ENCODE peak calls at places on chromosomes 3 and 15, in six cellular contexts. C, S, P, N, W and F are unnamed samples.

GRCh38 chr3:127760361-127760760 is 62.0 kb downstream of the MGLL start:
- DNase-seq in C (no peak), S (peak), P (peak), N (peak), W (no peak), F (no peak)

GRCh38 chr3:13710251-13710650 is 161.3 kb downstream of the FBLN2 start:
- DNase-seq in C (no peak), S (no peak), P (no peak), N (peak), W (no peak), F (no peak)

GRCh38 chr15:65066635-65067333 is 1.0 kb downstream of the RASL12 start:
- DNase-seq in C (no peak), S (no peak), P (peak), N (no peak), W (no peak), F (no peak)

GRCh38 chr3:50539887-50540286 is 27.7 kb downstream of the C3orf18 start:
- DNase-seq in C (no peak), S (no peak), P (no peak), N (no peak), W (no peak), F (no peak)

GRCh38 chr3:177429772-177430171 is 232.5 kb upstream of the TBL1XR1 start:
- DNase-seq in C (no peak), S (no peak), P (no peak), N (no peak), W (no peak), F (no peak)

GRCh38 chr3:125694761-125695294 is 99.5 kb upstream of the OSBPL11 start:
- DNase-seq in C (no peak), S (no peak), P (no peak), N (no peak), W (no peak), F (no peak)

GRCh38 chr3:159271799-159272512 is 470.1 kb downstream of the MFSD1 start:
- DNase-seq in C (no peak), S (no peak), P (no peak), N (no peak), W (no peak), F (no peak)

GRCh38 chr3:4517095-4517494 is 23.9 kb downstream of the ITPR1 start:
- DNase-seq in C (no peak), S (no peak), P (peak), N (no peak), W (no peak), F (no peak)

GRCh38 chr3:6326760-6327159 is 534.2 kb upstream of the GRM7 start:
- DNase-seq in C (no peak), S (no peak), P (no peak), N (no peak), W (no peak), F (no peak)

GRCh38 chr3:94064243-94064642 is 1.4 kb downstream of the NSUN3 start:
- DNase-seq in C (no peak), S (no peak), P (no peak), N (no peak), W (no peak), F (no peak)

GRCh38 chr3:32136703-32137102 is 30.3 kb downstream of the GPD1L start:
- DNase-seq in C (no peak), S (no peak), P (no peak), N (no peak), W (no peak), F (no peak)

GRCh38 chr15:79887517-79887916 is 9.3 kb downstream of the MTHFS start:
- DNase-seq in C (no peak), S (no peak), P (no peak), N (no peak), W (no peak), F (no peak)